ENCODE peak calls at places on chromosomes 13 and 19, in five cellular contexts. R is K562, Z is H1, C is HepG2, B is GM12878. P is an unnamed sample. For H3K4me1, the result is how much of the 10 kb centered on the place peaks cover.

GRCh38 chr19:13117772-13118423 is at the start of gene NACC1:
- DNase-seq in C (peak), B (no peak), Z (peak), R (peak), P (peak)

GRCh38 chr13:27921421-27921960 is 1.7 kb downstream of the PDX1 start:
- DNase-seq in Z (peak), B (no peak), R (no peak), C (no peak), P (no peak)

GRCh38 chr19:19884583-19884982 is 16.2 kb upstream of the ZNF93 start:
- DNase-seq in B (no peak), R (no peak), Z (no peak), C (no peak), P (no peak)

GRCh38 chr13:37326319-37326718 is 220.9 kb upstream of the CSNK1A1L start:
- DNase-seq in C (no peak), B (no peak), Z (no peak), R (no peak), P (no peak)

GRCh38 chr13:46992383-46992952 is 95.6 kb upstream of the HTR2A start:
- DNase-seq in C (peak), B (no peak), R (peak), Z (no peak), P (peak)

GRCh38 chr13:48562296-48563066 is 29.6 kb upstream of the RCBTB2 start:
- DNase-seq in B (peak), Z (no peak), C (no peak), R (no peak), P (no peak)

GRCh38 chr19:53519431-53519830 is 18.5 kb upstream of the ZNF331 start:
- DNase-seq in R (no peak), C (no peak), B (no peak), Z (no peak), P (no peak)

GRCh38 chr13:35475131-35475959 is 1.1 kb downstream of the MAB21L1 start:
- DNase-seq in C (no peak), Z (peak), B (no peak), R (no peak), P (no peak)

GRCh38 chr13:24263652-24264051 is 45.7 kb upstream of the C1QTNF9 start:
- DNase-seq in B (no peak), C (peak), Z (no peak), R (no peak), P (no peak)

GRCh38 chr13:20303636-20304035 is 71.5 kb upstream of the GJB6 start:
- DNase-seq in C (no peak), Z (no peak), R (no peak), B (no peak), P (no peak)

GRCh38 chr13:29435125-29435911 is 160.2 kb downstream of the SLC7A1 start:
- DNase-seq in R (no peak), B (no peak), Z (no peak), C (no peak), P (no peak)

GRCh38 chr13:38690231-38690630 is 3.4 kb downstream of the FREM2 start:
- DNase-seq in R (no peak), C (no peak), Z (no peak), B (no peak), P (no peak)

GRCh38 chr13:22201395-22201794 is 530.5 kb downstream of the FGF9 start:
- DNase-seq in R (no peak), C (no peak), Z (no peak), B (no peak), P (no peak)

GRCh38 chr19:3849092-3849491 is 19.7 kb downstream of the ZFR2 start:
- DNase-seq in Z (no peak), C (peak), B (no peak), R (peak), P (peak)
- TF ChIP-seq ZNF274 in Z (no peak), C (no peak), B (no peak), R (no peak), P (no peak)

GRCh38 chr13:113616991-113617749 is 32.6 kb downstream of the TFDP1 start:
- DNase-seq in C (no peak), R (no peak), B (no peak), Z (no peak), P (no peak)

GRCh38 chr13:113620036-113620435 is 35.5 kb downstream of the TFDP1 start:
- DNase-seq in C (no peak), B (no peak), Z (no peak), R (no peak), P (no peak)

GRCh38 chr13:113616281-113616906 is 31.8 kb downstream of the TFDP1 start:
- DNase-seq in B (no peak), C (no peak), Z (no peak), R (no peak), P (no peak)

GRCh38 chr13:113621046-113621445 is 36.5 kb downstream of the TFDP1 start:
- DNase-seq in C (no peak), B (no peak), R (no peak), Z (no peak), P (no peak)

DNA sequence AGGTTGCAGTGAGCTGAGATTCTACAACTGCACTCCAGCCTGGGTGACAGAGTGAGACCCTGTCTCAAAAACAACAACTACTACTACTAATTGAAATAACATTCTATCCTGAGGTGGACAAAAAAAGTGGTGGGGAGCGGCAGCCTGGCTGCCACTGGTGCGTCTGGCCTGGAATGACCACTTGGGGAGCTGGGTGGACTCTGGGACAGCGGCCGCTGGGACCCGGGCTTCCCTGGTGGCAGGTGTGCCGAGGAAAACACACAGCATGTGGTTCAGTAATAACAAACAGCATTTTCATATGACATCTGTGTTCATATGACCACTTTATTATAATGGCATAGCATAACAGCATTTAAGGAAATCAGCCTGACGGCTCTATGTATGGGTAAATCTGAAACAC is 33.9 kb downstream of the TFDP1 start:
- DNase-seq in Z (no peak), B (no peak), C (no peak), R (no peak), P (no peak)
- TF ChIP-seq CTCF in Z (no peak), B (no peak), C (no peak), R (no peak), P (no peak)

GRCh38 chr19:11199517-11199916 is 2.2 kb upstream of the KANK2 start:
- DNase-seq in B (no peak), Z (no peak), R (no peak), C (no peak), P (no peak)
- H3K4me1 ChIP-seq in B (under half), Z (under half), R (half or more), C (under half), P (under half)

GRCh38 chr19:18171605-18172327 is 1.8 kb upstream of the IFI30 start:
- DNase-seq in B (no peak), Z (no peak), R (peak), C (no peak), P (no peak)

GRCh38 chr19:18173054-18173571 is 500 bp upstream of the IFI30 start:
- DNase-seq in C (no peak), Z (no peak), R (peak), B (no peak), P (no peak)

GRCh38 chr19:18174983-18175382 is 1.4 kb downstream of the IFI30 start:
- DNase-seq in R (peak), B (no peak), Z (no peak), C (no peak), P (no peak)

GRCh38 chr19:18172331-18173053 is 1.1 kb upstream of the IFI30 start:
- DNase-seq in C (no peak), B (no peak), Z (no peak), R (no peak), P (no peak)

GRCh38 chr19:18173572-18174294 is at the start of gene IFI30:
- DNase-seq in B (peak), R (peak), C (peak), Z (peak), P (no peak)
- TF ChIP-seq ZNF274 in B (no peak), R (no peak), C (no peak), Z (no peak), P (no peak)

GRCh38 chr19:44649578-44650145 is 6.0 kb downstream of the PVR start:
- DNase-seq in C (no peak), Z (no peak), B (no peak), R (no peak), P (no peak)

GRCh38 chr19:44653343-44653742 is 9.6 kb downstream of the PVR start:
- DNase-seq in B (no peak), R (no peak), C (no peak), Z (no peak), P (no peak)

GRCh38 chr19:44657211-44657921 is 13.7 kb downstream of the PVR start:
- DNase-seq in Z (peak), R (peak), B (no peak), C (peak), P (no peak)

GRCh38 chr19:44658069-44658727 is 13.1 kb upstream of the CEACAM19 start:
- DNase-seq in Z (no peak), B (no peak), C (no peak), R (no peak), P (no peak)

GRCh38 chr19:44653977-44654784 is 10.5 kb downstream of the PVR start:
- DNase-seq in R (peak), C (peak), Z (peak), B (peak), P (no peak)
- TF ChIP-seq CTCF in R (peak), C (peak), Z (peak), B (peak), P (peak)

DNA sequence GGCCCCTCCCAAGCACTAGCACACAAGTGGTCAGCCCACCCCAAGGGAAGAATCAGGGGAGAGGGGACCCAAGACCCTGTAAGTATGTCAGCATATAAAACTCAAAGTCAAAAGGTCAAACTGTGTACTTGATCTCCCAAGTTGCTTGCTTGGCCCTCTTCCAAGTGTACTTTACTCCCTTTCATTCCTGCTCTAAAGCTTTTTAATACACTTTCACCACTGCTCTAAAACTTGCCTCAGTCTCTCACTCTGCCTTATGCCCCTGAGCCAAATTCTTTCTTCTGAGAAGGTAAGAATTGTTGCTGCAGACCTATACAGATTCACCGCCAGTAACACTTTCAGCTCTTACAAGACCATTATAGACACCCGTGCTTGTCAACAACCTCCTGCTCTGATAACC is 15.1 kb upstream of the RNASEH2B start:
- DNase-seq in R (no peak), C (no peak), Z (no peak), B (no peak), P (no peak)
- H3K4me1 ChIP-seq in R (under half), C (under half), Z (under half), B (under half), P (under half)

DNA sequence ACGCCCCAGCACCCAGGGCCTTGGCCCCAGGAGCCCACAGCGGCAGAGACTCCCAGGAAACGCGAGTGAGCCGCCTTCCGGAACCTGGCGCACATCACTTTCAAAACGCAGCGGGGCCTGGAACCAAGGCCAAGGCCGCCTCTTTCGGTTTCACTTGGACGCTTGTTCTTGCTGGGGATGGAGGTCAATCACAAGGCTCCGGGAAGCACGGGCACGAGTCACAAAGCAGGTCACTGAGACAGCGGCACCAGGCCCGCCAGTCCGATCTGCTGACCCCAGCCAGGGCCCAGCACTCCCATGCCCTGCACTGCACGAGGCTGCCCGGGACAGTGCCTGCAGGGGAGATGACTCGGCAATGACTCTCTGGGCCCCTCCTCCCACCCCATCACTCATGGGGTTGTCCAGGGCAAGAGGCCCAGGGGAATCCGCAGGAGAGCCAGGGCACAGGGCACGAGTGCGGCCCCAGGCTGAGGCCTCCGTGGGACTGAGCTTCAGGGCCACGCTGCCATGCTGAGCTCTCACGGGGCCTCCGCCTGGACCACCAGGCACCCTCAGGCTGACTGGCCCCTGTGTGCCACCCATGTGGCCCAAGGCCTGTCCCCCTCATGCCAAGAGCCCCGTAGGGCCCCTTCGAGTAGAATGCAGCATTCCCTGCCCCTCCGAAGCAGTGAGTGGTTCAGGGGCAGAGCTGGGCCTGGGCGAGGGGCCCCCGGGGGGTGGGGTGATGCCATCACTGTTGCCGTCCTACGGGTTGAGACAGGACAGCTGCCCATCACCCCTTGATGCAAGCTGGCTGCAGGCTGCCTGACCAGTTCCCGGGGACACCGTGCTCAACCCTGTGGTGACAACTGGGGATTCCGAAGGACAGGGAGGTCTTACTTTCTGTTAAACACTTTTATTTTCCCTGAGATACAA is 4.9 kb downstream of the SBNO2 start:
- DNase-seq in C (peak), Z (no peak), R (no peak), B (no peak), P (no peak)
- TF ChIP-seq ZNF274 in C (no peak), Z (no peak), R (no peak), B (no peak), P (no peak)

DNA sequence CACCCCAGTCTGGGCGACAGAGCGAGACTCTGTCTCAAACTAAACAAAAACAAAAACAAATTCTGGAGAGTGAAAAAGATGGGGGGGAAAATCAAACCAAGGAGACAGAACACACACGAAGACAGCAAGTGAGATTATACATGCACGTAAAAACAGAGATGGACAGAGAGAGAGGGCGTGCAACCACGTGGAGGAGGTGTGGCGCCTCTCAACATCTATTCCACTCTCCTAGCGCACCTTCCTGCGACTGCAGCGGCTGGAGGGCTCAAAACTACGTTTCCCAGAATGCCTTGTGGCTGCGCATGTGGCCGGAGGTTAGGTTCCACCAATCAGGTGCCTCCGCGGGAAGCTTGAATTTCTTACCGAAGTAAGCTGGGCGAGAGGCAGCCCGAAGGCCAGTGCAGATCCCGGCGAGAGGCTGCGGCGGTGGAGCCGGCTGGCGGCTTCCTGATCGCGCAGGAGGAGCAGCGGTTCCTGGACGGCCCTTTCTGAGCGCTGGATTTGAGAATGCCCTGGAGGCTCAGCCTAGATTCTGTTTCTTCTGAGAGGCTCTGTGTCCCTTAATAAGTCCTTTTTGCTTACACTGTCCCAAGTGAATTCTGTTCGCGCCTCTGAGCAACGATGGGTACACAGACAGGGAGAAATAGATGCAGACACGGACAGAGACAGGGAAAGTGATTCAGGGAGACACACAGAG is 13.1 kb upstream of the NANOS2 start:
- DNase-seq in B (peak), R (peak), C (peak), Z (peak), P (peak)
- TF ChIP-seq CTCF in B (no peak), R (peak), C (peak), Z (peak), P (no peak)

GRCh38 chr19:5336195-5336965 is 4.2 kb downstream of the PTPRS start:
- DNase-seq in C (no peak), R (no peak), Z (no peak), B (no peak), P (no peak)

GRCh38 chr19:5337886-5338595 is 2.6 kb downstream of the PTPRS start:
- DNase-seq in R (no peak), Z (no peak), B (no peak), C (no peak), P (no peak)

GRCh38 chr19:5338661-5339469 is 1.7 kb downstream of the PTPRS start:
- DNase-seq in R (no peak), C (no peak), B (no peak), Z (no peak), P (no peak)

GRCh38 chr19:5335593-5335992 is 5.0 kb downstream of the PTPRS start:
- DNase-seq in B (no peak), R (no peak), C (no peak), Z (no peak), P (no peak)

GRCh38 chr19:5337126-5337525 is 3.5 kb downstream of the PTPRS start:
- DNase-seq in Z (no peak), B (no peak), R (no peak), C (no peak), P (no peak)
- H3K4me1 ChIP-seq in Z (under half), B (under half), R (under half), C (under half), P (under half)

P was measured in HCT116.